ENCODE peak calls at places on chromosomes 5 and 9, in ten cellular contexts. I is upper lobe of right lung, K is uterus, V is heart right ventricle, P is endothelial cell of umbilical vein, T is gastrocnemius medialis, W is MG63, A is hepatocyte, E is vagina, N is tibial nerve. L is an unnamed sample. For H3K36me3, the result is how much of the 10 kb centered on the place peaks cover.

GRCh38 chr9:93091453-93092081 is 4.5 kb upstream of the CARD19 start:
- DNase-seq in K (peak), T (peak), P (peak), I (peak), E (peak), V (no peak), N (no peak), A (peak), W (peak), L (no peak)

GRCh38 chr5:95448836-95449235 is 57.7 kb downstream of the FAM81B start:
- DNase-seq in N (no peak), V (no peak), W (no peak), I (no peak), K (no peak), A (no peak), P (no peak), T (no peak), E (no peak), L (no peak)

GRCh38 chr9:121267689-121268597 is at the start of gene GSN:
- DNase-seq in K (peak), W (peak), T (peak), P (peak), A (peak), V (peak), I (peak), E (no peak), N (peak), L (no peak)

GRCh38 chr9:104826109-104826775 is 62.3 kb downstream of the NIPSNAP3B start:
- DNase-seq in T (peak), K (no peak), V (no peak), I (no peak), N (no peak), W (no peak), A (no peak), E (no peak), P (no peak), L (no peak)

GRCh38 chr9:16356196-16356765 is 514.2 kb downstream of the BNC2 start:
- DNase-seq in P (no peak), N (no peak), E (peak), K (no peak), I (no peak), T (no peak), V (no peak), A (no peak), W (no peak), L (no peak)

GRCh38 chr5:174514983-174515394 is 209.4 kb upstream of the MSX2 start:
- DNase-seq in A (no peak), T (no peak), K (no peak), I (no peak), P (no peak), N (no peak), E (no peak), W (peak), V (no peak), L (no peak)

GRCh38 chr9:68492801-68493200 is 47.9 kb downstream of the TMEM252 start:
- DNase-seq in A (no peak), K (no peak), W (no peak), N (no peak), T (no peak), I (no peak), V (no peak), P (no peak), E (no peak), L (no peak)

GRCh38 chr5:130017173-130017572 is 112.9 kb downstream of the CHSY3 start:
- DNase-seq in T (no peak), I (no peak), V (no peak), P (no peak), N (no peak), W (no peak), K (no peak), A (no peak), E (no peak), L (no peak)

GRCh38 chr5:6713274-6714181 is at the start of gene TENT4A:
- DNase-seq in E (peak), P (no peak), V (peak), T (no peak), K (peak), I (peak), A (peak), W (peak), N (no peak), L (no peak)

GRCh38 chr5:33827885-33828284 is 63.9 kb downstream of the ADAMTS12 start:
- DNase-seq in W (no peak), I (no peak), P (no peak), V (no peak), T (no peak), N (no peak), E (no peak), K (no peak), A (no peak), L (no peak)

GRCh38 chr5:14145356-14146334 is 2.5 kb downstream of the TRIO start:
- DNase-seq in V (no peak), K (no peak), E (no peak), T (no peak), A (no peak), W (peak), P (no peak), N (no peak), I (no peak), L (no peak)
- H3K4me3 ChIP-seq in V (peak), K (peak), E (peak), T (peak), A (no peak), W (peak), P (peak), N (peak), I (peak), L (peak)

GRCh38 chr9:21969011-21969935 is 24.9 kb downstream of the CDKN2A start:
- DNase-seq in K (no peak), T (no peak), I (no peak), V (no peak), N (no peak), P (no peak), A (no peak), E (no peak), W (no peak), L (no peak)

GRCh38 chr9:21968331-21969010 is 25.7 kb downstream of the CDKN2A start:
- DNase-seq in W (no peak), N (no peak), K (no peak), A (peak), V (no peak), E (no peak), T (no peak), P (peak), I (no peak), L (no peak)

GRCh38 chr9:21972361-21972760 is 21.8 kb downstream of the CDKN2A start:
- DNase-seq in A (no peak), W (no peak), P (no peak), N (no peak), E (no peak), V (no peak), T (no peak), K (no peak), I (no peak), L (no peak)

GRCh38 chr9:21970001-21970799 is 24.0 kb downstream of the CDKN2A start:
- DNase-seq in E (no peak), P (no peak), V (no peak), T (no peak), N (no peak), A (no peak), I (no peak), K (no peak), W (no peak), L (no peak)

DNA sequence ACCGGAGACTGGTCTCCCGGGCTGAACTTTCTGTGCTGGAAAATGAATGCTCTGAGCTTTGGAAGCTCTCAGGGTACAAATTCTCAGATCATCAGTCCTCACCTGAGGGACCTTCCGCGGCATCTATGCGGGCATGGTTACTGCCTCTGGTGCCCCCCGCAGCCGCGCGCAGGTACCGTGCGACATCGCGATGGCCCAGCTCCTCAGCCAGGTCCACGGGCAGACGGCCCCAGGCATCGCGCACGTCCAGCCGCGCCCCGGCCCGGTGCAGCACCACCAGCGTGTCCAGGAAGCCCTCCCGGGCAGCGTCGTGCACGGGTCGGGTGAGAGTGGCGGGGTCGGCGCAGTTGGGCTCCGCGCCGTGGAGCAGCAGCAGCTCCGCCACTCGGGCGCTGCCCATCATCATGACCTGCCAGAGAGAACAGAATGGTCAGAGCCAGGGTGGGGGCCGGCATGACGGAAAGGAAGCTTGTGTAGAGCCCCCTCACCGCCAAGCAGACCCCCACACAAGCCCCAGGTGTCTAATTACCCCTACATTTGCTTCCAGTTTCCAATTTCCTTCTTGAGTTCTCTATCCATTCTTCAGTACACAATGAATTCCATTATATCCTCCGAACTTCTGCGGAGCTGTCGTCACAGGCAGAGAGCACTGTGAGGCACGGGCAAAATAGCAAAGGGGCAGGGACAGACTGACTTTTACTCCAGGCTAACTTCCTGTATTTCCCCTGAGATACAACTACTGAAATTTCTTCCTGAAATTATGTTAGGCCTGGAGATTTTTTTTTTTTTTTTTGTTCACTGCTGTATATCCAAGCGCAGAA is 23.2 kb downstream of the CDKN2A start:
- DNase-seq in K (no peak), P (no peak), I (no peak), N (no peak), A (peak), W (no peak), V (no peak), T (no peak), E (no peak), L (no peak)
- H3K36me3 ChIP-seq in K (under half), P (under half), I (under half), N (under half), A (under half), W (under half), V (under half), T (under half), E (under half), L (under half)

DNA sequence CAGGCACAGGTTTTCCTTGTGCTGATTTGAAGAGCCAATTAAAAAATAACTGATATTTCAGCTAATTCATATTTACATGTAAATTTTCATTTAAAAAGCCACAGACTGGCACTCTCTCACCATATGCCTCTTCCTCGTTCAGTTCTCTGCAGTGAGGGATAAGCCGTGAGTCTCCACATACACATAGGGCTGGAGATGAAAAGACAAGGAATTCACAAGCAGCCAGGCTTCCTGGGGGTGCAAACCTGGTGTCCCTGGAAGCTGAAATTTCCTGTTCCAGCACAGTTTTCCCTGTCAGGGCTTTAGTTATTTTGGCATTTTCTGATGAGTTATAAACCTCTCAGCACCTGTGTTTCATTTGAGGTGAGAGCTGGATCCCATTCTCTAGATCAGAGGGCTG is 323.9 kb upstream of the PANK3 start:
- DNase-seq in V (no peak), I (no peak), E (no peak), T (no peak), A (no peak), N (no peak), W (no peak), P (no peak), K (no peak), L (no peak)
- H3K4me3 ChIP-seq in V (no peak), I (no peak), E (no peak), T (no peak), A (no peak), N (no peak), W (no peak), P (no peak), K (no peak), L (no peak)

GRCh38 chr9:133051281-133051900 is 10.4 kb upstream of the CEL start:
- DNase-seq in W (no peak), K (no peak), V (no peak), T (no peak), A (no peak), N (no peak), P (no peak), E (no peak), I (no peak), L (no peak)
- H3K36me3 ChIP-seq in W (under half), K (under half), V (half or more), T (half or more), A (under half), N (half or more), P (under half), E (under half), I (half or more), L (under half)